ENCODE peak calls at places on chromosomes 12 and 14, in eight cellular contexts. A is NCI-H2107; Q is cardiac fibroblast; T is T follicular helper cell; U is activated CD4-positive, alpha-beta T cell treated with anti-CD3 and anti-CD28 coated beads for 24 hours; B is effector memory CD8-positive, alpha-beta T cell; D is T-cell; E is naive B cell. L is an unnamed sample.

GRCh38 chr12:9869307-9870161 is at the start of gene CLEC2B:
- DNase-seq in A (no peak), D (no peak), E (peak; percentile 48), T (no peak), B (peak; percentile 30), U (peak; percentile 13), Q (peak; percentile 88), L (no peak)

GRCh38 chr12:93325855-93326254 is 51.9 kb upstream of the NUDT4 start:
- DNase-seq in T (no peak), U (no peak), A (no peak), D (no peak), Q (peak; percentile 11), B (no peak), E (no peak), L (no peak)

GRCh38 chr14:67602995-67603545 is 3.0 kb upstream of the PIGH start:
- DNase-seq in B (no peak), U (no peak), D (no peak), T (no peak), Q (no peak), A (no peak), E (peak; percentile 67), L (no peak)

GRCh38 chr14:64410084-64410774 is 22.1 kb downstream of the MTHFD1 start:
- DNase-seq in Q (peak; percentile 45), U (no peak), E (no peak), T (no peak), A (no peak), D (no peak), B (no peak), L (no peak)

GRCh38 chr12:114895822-114896221 is 211.8 kb upstream of the TBX3 start:
- DNase-seq in T (no peak), Q (peak; percentile 19), E (no peak), B (no peak), U (no peak), A (no peak), D (no peak), L (no peak)

GRCh38 chr14:99260116-99260515 is 11.9 kb downstream of the BCL11B start:
- DNase-seq in D (no peak), Q (no peak), U (no peak), E (no peak), A (no peak), T (no peak), B (no peak), L (no peak)

GRCh38 chr14:100554082-100554677 is 33.0 kb downstream of the BEGAIN start:
- DNase-seq in Q (peak; percentile 39), E (no peak), D (no peak), B (no peak), T (no peak), A (no peak), U (no peak), L (no peak)

GRCh38 chr12:143964-144649 is 69.8 kb downstream of the SLC6A12 start:
- DNase-seq in U (no peak), A (peak; percentile 66), Q (no peak), T (no peak), B (no peak), D (no peak), E (no peak), L (no peak)

GRCh38 chr14:59852350-59852749 is 18.2 kb downstream of the RTN1 start:
- DNase-seq in Q (no peak), A (no peak), E (no peak), T (no peak), B (no peak), U (no peak), D (no peak), L (no peak)

GRCh38 chr12:129076466-129077325 is 223.4 kb downstream of the GLT1D1 start:
- DNase-seq in B (no peak), T (no peak), A (peak; percentile 24), E (no peak), D (no peak), Q (no peak), U (no peak), L (no peak)

GRCh38 chr14:99574099-99574880 is 29.7 kb downstream of the CCDC85C start:
- DNase-seq in A (no peak), D (no peak), B (no peak), E (no peak), T (no peak), Q (peak; percentile 87), U (no peak), L (no peak)

GRCh38 chr12:3034067-3034750 is 43.0 kb upstream of the TSPAN9 start:
- DNase-seq in D (no peak), U (peak; percentile 9), E (peak; percentile 21), A (no peak), B (no peak), T (no peak), Q (peak; percentile 80), L (no peak)

GRCh38 chr12:6215932-6216494 is 15.8 kb downstream of the CD9 start:
- DNase-seq in B (no peak), D (no peak), A (no peak), Q (peak; percentile 92), T (no peak), E (no peak), U (no peak), L (no peak)

GRCh38 chr14:68784995-68785816 is 7.7 kb downstream of the ZFP36L1 start:
- DNase-seq in T (no peak), B (no peak), U (no peak), Q (peak; percentile 85), D (no peak), E (no peak), A (no peak), L (no peak)

GRCh38 chr12:96303656-96304055 is 96.6 kb downstream of the CDK17 start:
- DNase-seq in Q (peak; percentile 43), D (no peak), E (no peak), U (no peak), A (no peak), B (no peak), T (no peak), L (no peak)

GRCh38 chr14:69909831-69910550 is 30.8 kb downstream of the SMOC1 start:
- DNase-seq in E (no peak), A (no peak), D (no peak), U (no peak), Q (no peak), T (no peak), B (no peak), L (no peak)

GRCh38 chr14:71799831-71800230 is 132.4 kb upstream of the RGS6 start:
- DNase-seq in D (no peak), Q (no peak), E (no peak), T (no peak), U (no peak), A (no peak), B (no peak), L (no peak)

GRCh38 chr12:67957383-67957782 is 31.9 kb upstream of the IFNG-AS1 start:
- DNase-seq in E (no peak), Q (no peak), T (no peak), A (no peak), D (no peak), U (no peak), B (no peak), L (no peak)

GRCh38 chr12:132803883-132804282 is 24.8 kb downstream of the GOLGA3 start:
- DNase-seq in A (no peak), T (no peak), E (no peak), D (no peak), U (no peak), Q (peak; percentile 17), B (no peak), L (no peak)

GRCh38 chr12:7705846-7706245 is 5.4 kb upstream of the DPPA3 start:
- DNase-seq in A (no peak), E (no peak), Q (no peak), D (no peak), U (no peak), T (no peak), B (no peak), L (no peak)

GRCh38 chr14:88198441-88198840 is 124.6 kb downstream of the KCNK10 start:
- DNase-seq in Q (no peak), E (no peak), T (no peak), A (peak; percentile 55), D (no peak), B (no peak), U (no peak), L (no peak)

GRCh38 chr14:96136361-96136760 is 68.3 kb upstream of the BDKRB2 start:
- DNase-seq in B (no peak), Q (peak; percentile 78), D (no peak), U (no peak), T (no peak), A (no peak), E (no peak), L (no peak)

GRCh38 chr12:121533391-121534090 is 47.3 kb downstream of the KDM2B start:
- DNase-seq in Q (no peak), A (no peak), E (no peak), U (no peak), T (no peak), D (no peak), B (no peak), L (no peak)

GRCh38 chr12:126492181-126492580 is 1426.9 kb downstream of the AACS start:
- DNase-seq in U (no peak), T (no peak), A (no peak), D (no peak), Q (peak; percentile 8), E (no peak), B (no peak), L (no peak)

GRCh38 chr12:92505373-92506340 is 197.1 kb upstream of the PLEKHG7 start:
- DNase-seq in U (no peak), D (peak; percentile 34), A (peak; percentile 35), E (peak; percentile 60), T (peak; percentile 5), Q (peak; percentile 65), B (peak; percentile 27), L (peak; percentile 64)

GRCh38 chr14:100783630-100784321 is 42.1 kb upstream of the MEG3 start:
- DNase-seq in D (no peak), Q (no peak), U (no peak), A (peak; percentile 66), E (no peak), B (no peak), T (no peak), L (no peak)

GRCh38 chr14:91573894-91574837 is 64.1 kb upstream of the PPP4R3A start:
- DNase-seq in Q (peak; percentile 31), A (peak; percentile 82), D (peak; percentile 51), T (peak; percentile 58), U (peak; percentile 81), E (peak; percentile 58), B (peak; percentile 46), L (peak; percentile 79)

GRCh38 chr12:3341594-3341993 is 149.4 kb upstream of the PRMT8 start:
- DNase-seq in A (no peak), D (no peak), B (no peak), Q (no peak), E (no peak), T (no peak), U (no peak), L (no peak)

GRCh38 chr14:70856851-70857498 is 47.7 kb upstream of the MAP3K9 start:
- DNase-seq in A (no peak), B (no peak), Q (peak; percentile 8), E (no peak), D (no peak), T (no peak), U (no peak), L (no peak)

GRCh38 chr12:34606749-34607519 is 584.6 kb downstream of the ALG10 start:
- DNase-seq in U (no peak), A (no peak), Q (no peak), B (no peak), E (no peak), T (no peak), D (no peak), L (no peak)

GRCh38 chr14:54567224-54567633 is 301 bp downstream of the SAMD4A start:
- DNase-seq in E (no peak), D (no peak), T (no peak), A (no peak), U (no peak), Q (peak; percentile 38), B (no peak), L (no peak)

GRCh38 chr12:54299515-54300266 is 1.1 kb downstream of the NFE2 start:
- DNase-seq in B (no peak), Q (no peak), T (no peak), U (no peak), A (no peak), D (no peak), E (no peak), L (no peak)

GRCh38 chr14:69610859-69611263 is 535 bp upstream of the SUSD6 start:
- DNase-seq in Q (peak; percentile 57), D (no peak), E (no peak), A (peak; percentile 72), B (no peak), T (no peak), U (no peak), L (no peak)

GRCh38 chr14:89011327-89011726 is 186.9 kb downstream of the TTC8 start:
- DNase-seq in T (no peak), E (no peak), A (no peak), D (no peak), B (no peak), Q (no peak), U (no peak), L (no peak)